ENCODE peak calls at places on chromosome 15, in six cellular contexts. One of them, this sample, is unnamed.

GRCh38 chr15:67899596-67900283 is 59.9 kb upstream of the RNU6-1 start:
- DNase-seq in ovary: no peak
- DNase-seq in lung: no peak
- DNase-seq in MG63: no peak
- DNase-seq in cardiac muscle cell: no peak
- DNase-seq in adipocyte: no peak
- DNase-seq in this sample: no peak

GRCh38 chr15:66673410-66674322 is 28.4 kb upstream of the SMAD6 start:
- DNase-seq in cardiac muscle cell: peak; percentile 77
- DNase-seq in lung: peak; percentile 38
- DNase-seq in MG63: no peak
- DNase-seq in ovary: no peak
- DNase-seq in adipocyte: no peak
- DNase-seq in this sample: no peak

GRCh38 chr15:80878242-80878866 is 99.2 kb downstream of the CEMIP start:
- DNase-seq in cardiac muscle cell: no peak
- DNase-seq in ovary: no peak
- DNase-seq in lung: no peak
- DNase-seq in MG63: no peak
- DNase-seq in adipocyte: peak; percentile 15
- DNase-seq in this sample: no peak

GRCh38 chr15:37678124-37678523 is 256.3 kb upstream of the TMCO5A start:
- DNase-seq in MG63: no peak
- DNase-seq in cardiac muscle cell: no peak
- DNase-seq in ovary: no peak
- DNase-seq in adipocyte: no peak
- DNase-seq in lung: no peak
- DNase-seq in this sample: no peak

GRCh38 chr15:88637841-88638625 is 783 bp upstream of the ISG20 start:
- DNase-seq in lung: no peak
- DNase-seq in ovary: no peak
- DNase-seq in MG63: no peak
- DNase-seq in cardiac muscle cell: no peak
- DNase-seq in adipocyte: no peak
- DNase-seq in this sample: no peak

GRCh38 chr15:60757273-60757672 is 278.3 kb upstream of the ICE2 start:
- DNase-seq in lung: no peak
- DNase-seq in MG63: no peak
- DNase-seq in ovary: no peak
- DNase-seq in cardiac muscle cell: no peak
- DNase-seq in adipocyte: no peak
- DNase-seq in this sample: no peak

GRCh38 chr15:71892335-71892734 is 82.0 kb downstream of the NR2E3 start:
- DNase-seq in lung: no peak
- DNase-seq in cardiac muscle cell: no peak
- DNase-seq in MG63: no peak
- DNase-seq in adipocyte: no peak
- DNase-seq in ovary: no peak
- DNase-seq in this sample: no peak

GRCh38 chr15:71686221-71687050 is 123.9 kb upstream of the NR2E3 start:
- DNase-seq in lung: no peak
- DNase-seq in adipocyte: no peak
- DNase-seq in ovary: no peak
- DNase-seq in cardiac muscle cell: no peak
- DNase-seq in MG63: no peak
- DNase-seq in this sample: no peak

GRCh38 chr15:51286816-51287215 is 51.6 kb downstream of the CYP19A1 start:
- DNase-seq in adipocyte: no peak
- DNase-seq in cardiac muscle cell: no peak
- DNase-seq in ovary: no peak
- DNase-seq in MG63: peak; percentile 4
- DNase-seq in lung: no peak
- DNase-seq in this sample: no peak

GRCh38 chr15:51629612-51630011 is 7.0 kb upstream of the DMXL2 start:
- DNase-seq in lung: peak; percentile 30
- DNase-seq in adipocyte: peak; percentile 29
- DNase-seq in MG63: no peak
- DNase-seq in ovary: no peak
- DNase-seq in cardiac muscle cell: peak; percentile 74
- DNase-seq in this sample: no peak

GRCh38 chr15:58457466-58457965 is 25.7 kb downstream of the LIPC start:
- DNase-seq in lung: no peak
- DNase-seq in cardiac muscle cell: peak; percentile 50
- DNase-seq in adipocyte: peak; percentile 58
- DNase-seq in ovary: no peak
- DNase-seq in MG63: peak; percentile 48
- DNase-seq in this sample: no peak

GRCh38 chr15:31235298-31236183 is 91.1 kb upstream of the KLF13 start:
- DNase-seq in MG63: no peak
- DNase-seq in adipocyte: peak; percentile 18
- DNase-seq in cardiac muscle cell: peak; percentile 75
- DNase-seq in lung: no peak
- DNase-seq in ovary: peak; percentile 80
- DNase-seq in this sample: no peak

GRCh38 chr15:65101418-65101890 is 13.5 kb downstream of the UBAP1L start:
- DNase-seq in ovary: peak; percentile 69
- DNase-seq in adipocyte: peak; percentile 62
- DNase-seq in MG63: peak; percentile 47
- DNase-seq in cardiac muscle cell: peak; percentile 82
- DNase-seq in lung: peak; percentile 77
- DNase-seq in this sample: no peak

GRCh38 chr15:85407421-85408269 is 27.2 kb downstream of the AKAP13 start:
- DNase-seq in adipocyte: peak; percentile 72
- DNase-seq in cardiac muscle cell: peak; percentile 76
- DNase-seq in MG63: peak; percentile 85
- DNase-seq in ovary: no peak
- DNase-seq in lung: peak; percentile 32
- DNase-seq in this sample: no peak

GRCh38 chr15:61062268-61062667 is 166.8 kb downstream of the RORA start:
- DNase-seq in cardiac muscle cell: no peak
- DNase-seq in lung: no peak
- DNase-seq in MG63: no peak
- DNase-seq in adipocyte: no peak
- DNase-seq in ovary: no peak
- DNase-seq in this sample: no peak

GRCh38 chr15:90583471-90584252 is 53.9 kb downstream of the CRTC3 start:
- DNase-seq in lung: no peak
- DNase-seq in cardiac muscle cell: no peak
- DNase-seq in ovary: no peak
- DNase-seq in MG63: no peak
- DNase-seq in adipocyte: no peak
- DNase-seq in this sample: no peak

GRCh38 chr15:64187396-64188191 is 24.8 kb upstream of the PPIB start:
- DNase-seq in lung: no peak
- DNase-seq in ovary: no peak
- DNase-seq in MG63: no peak
- DNase-seq in adipocyte: peak; percentile 25
- DNase-seq in cardiac muscle cell: no peak
- DNase-seq in this sample: no peak

GRCh38 chr15:62848631-62849050 is 193.9 kb upstream of the TPM1 start:
- DNase-seq in lung: no peak
- DNase-seq in MG63: no peak
- DNase-seq in cardiac muscle cell: peak; percentile 40
- DNase-seq in ovary: no peak
- DNase-seq in adipocyte: peak; percentile 36
- DNase-seq in this sample: no peak

GRCh38 chr15:70873232-70874054 is 18.8 kb downstream of the THAP10 start:
- DNase-seq in MG63: no peak
- DNase-seq in lung: no peak
- DNase-seq in ovary: no peak
- DNase-seq in adipocyte: no peak
- DNase-seq in cardiac muscle cell: no peak
- DNase-seq in this sample: no peak

GRCh38 chr15:49155834-49156627 is 632 bp upstream of the COPS2 start:
- DNase-seq in ovary: no peak
- DNase-seq in cardiac muscle cell: peak; percentile 44
- DNase-seq in adipocyte: peak; percentile 73
- DNase-seq in MG63: no peak
- DNase-seq in lung: no peak
- DNase-seq in this sample: no peak

GRCh38 chr15:29636140-29636539 is 186.1 kb downstream of the TJP1 start:
- DNase-seq in MG63: no peak
- DNase-seq in ovary: no peak
- DNase-seq in adipocyte: no peak
- DNase-seq in lung: peak; percentile 39
- DNase-seq in cardiac muscle cell: no peak
- DNase-seq in this sample: no peak

GRCh38 chr15:90648137-90649070 is 68.7 kb upstream of the BLM start:
- DNase-seq in cardiac muscle cell: peak; percentile 83
- DNase-seq in MG63: peak; percentile 34
- DNase-seq in adipocyte: peak; percentile 89
- DNase-seq in lung: peak; percentile 74
- DNase-seq in ovary: peak; percentile 64
- DNase-seq in this sample: peak; percentile 46

DNA sequence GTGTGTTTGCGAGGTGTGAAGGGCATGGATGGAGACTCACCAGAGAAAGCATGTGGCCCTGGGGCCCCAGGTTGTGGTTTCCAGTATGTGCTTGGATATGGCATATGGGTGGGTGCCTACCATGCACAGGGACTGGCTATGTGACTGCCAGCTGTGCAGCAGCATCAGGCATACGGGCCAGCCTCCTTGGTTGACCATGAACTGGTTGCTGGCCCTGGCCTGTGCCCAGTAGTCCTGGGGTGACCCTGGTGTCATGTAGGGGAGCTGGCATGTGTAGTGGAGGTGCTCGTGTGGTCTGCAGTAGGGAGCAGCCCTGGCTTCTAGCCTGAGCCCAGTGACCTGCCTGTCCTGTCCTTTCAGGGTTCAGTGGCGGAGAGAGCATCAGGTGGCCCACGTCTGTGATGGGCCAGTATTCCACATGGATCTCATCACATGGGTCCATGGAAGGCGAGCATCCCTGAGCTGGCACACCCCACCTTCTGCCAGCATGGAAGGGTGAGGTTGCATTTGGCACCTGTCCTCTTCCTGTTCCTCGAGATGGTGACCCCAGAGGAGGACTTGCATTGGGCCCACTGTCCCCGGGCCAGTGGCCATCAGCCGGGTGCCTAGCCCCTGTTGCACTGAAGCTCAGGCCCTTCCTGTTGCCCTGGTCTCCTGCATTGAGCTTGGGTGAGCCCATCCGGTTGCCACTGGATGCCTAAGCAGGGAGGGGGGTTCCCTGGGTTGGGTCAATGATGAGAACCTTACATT is 229.0 kb downstream of the SNRPN start:
- DNase-seq in cardiac muscle cell: no peak
- DNase-seq in ovary: peak; percentile 7
- DNase-seq in MG63: no peak
- DNase-seq in lung: no peak
- DNase-seq in adipocyte: no peak
- DNase-seq in this sample: no peak
- H3K9me3 ChIP-seq in cardiac muscle cell: no peaks in the 10 kb centered on the region
- H3K9me3 ChIP-seq in ovary: peaks cover 21% of the 10 kb centered on the region
- H3K9me3 ChIP-seq in MG63: no peaks in the 10 kb centered on the region
- H3K9me3 ChIP-seq in lung: peaks cover 81% of the 10 kb centered on the region
- H3K9me3 ChIP-seq in adipocyte: no peaks in the 10 kb centered on the region
- H3K9me3 ChIP-seq in this sample: no peaks in the 10 kb centered on the region

GRCh38 chr15:25051399-25052154 is 96.8 kb downstream of the SNRPN start:
- DNase-seq in adipocyte: no peak
- DNase-seq in lung: peak; percentile 21
- DNase-seq in ovary: no peak
- DNase-seq in cardiac muscle cell: no peak
- DNase-seq in MG63: no peak
- DNase-seq in this sample: no peak
- H3K9me3 ChIP-seq in adipocyte: peaks cover 98% of the 10 kb centered on the region
- H3K9me3 ChIP-seq in lung: peaks cover 80% of the 10 kb centered on the region
- H3K9me3 ChIP-seq in ovary: peaks cover 92% of the 10 kb centered on the region
- H3K9me3 ChIP-seq in cardiac muscle cell: peaks cover 7% of the 10 kb centered on the region
- H3K9me3 ChIP-seq in MG63: no peaks in the 10 kb centered on the region
- H3K9me3 ChIP-seq in this sample: peaks cover 53% of the 10 kb centered on the region

GRCh38 chr15:27744651-27745050 is 354.5 kb downstream of the OCA2 start:
- DNase-seq in MG63: no peak
- DNase-seq in adipocyte: no peak
- DNase-seq in cardiac muscle cell: no peak
- DNase-seq in ovary: no peak
- DNase-seq in lung: no peak
- DNase-seq in this sample: no peak
- H3K9me3 ChIP-seq in MG63: no peaks in the 10 kb centered on the region
- H3K9me3 ChIP-seq in adipocyte: no peaks in the 10 kb centered on the region
- H3K9me3 ChIP-seq in cardiac muscle cell: no peaks in the 10 kb centered on the region
- H3K9me3 ChIP-seq in ovary: no peaks in the 10 kb centered on the region
- H3K9me3 ChIP-seq in lung: peaks cover 8% of the 10 kb centered on the region
- H3K9me3 ChIP-seq in this sample: no peaks in the 10 kb centered on the region

GRCh38 chr15:100235030-100235617 is 106.7 kb downstream of the ADAMTS17 start:
- DNase-seq in adipocyte: no peak
- DNase-seq in MG63: no peak
- DNase-seq in lung: no peak
- DNase-seq in cardiac muscle cell: no peak
- DNase-seq in ovary: no peak
- DNase-seq in this sample: no peak
- H3K9me3 ChIP-seq in adipocyte: no peaks in the 10 kb centered on the region
- H3K9me3 ChIP-seq in MG63: no peaks in the 10 kb centered on the region
- H3K9me3 ChIP-seq in lung: peaks cover 6% of the 10 kb centered on the region
- H3K9me3 ChIP-seq in cardiac muscle cell: no peaks in the 10 kb centered on the region
- H3K9me3 ChIP-seq in ovary: no peaks in the 10 kb centered on the region
- H3K9me3 ChIP-seq in this sample: no peaks in the 10 kb centered on the region

GRCh38 chr15:100193277-100193860 is 148.4 kb downstream of the ADAMTS17 start:
- DNase-seq in lung: no peak
- DNase-seq in ovary: no peak
- DNase-seq in MG63: no peak
- DNase-seq in adipocyte: no peak
- DNase-seq in cardiac muscle cell: no peak
- DNase-seq in this sample: no peak
- H3K9me3 ChIP-seq in lung: no peaks in the 10 kb centered on the region
- H3K9me3 ChIP-seq in ovary: no peaks in the 10 kb centered on the region
- H3K9me3 ChIP-seq in MG63: no peaks in the 10 kb centered on the region
- H3K9me3 ChIP-seq in adipocyte: no peaks in the 10 kb centered on the region
- H3K9me3 ChIP-seq in cardiac muscle cell: no peaks in the 10 kb centered on the region
- H3K9me3 ChIP-seq in this sample: no peaks in the 10 kb centered on the region

GRCh38 chr15:25236861-25237155 is 202.0 kb downstream of the UBE3A start:
- DNase-seq in ovary: no peak
- DNase-seq in cardiac muscle cell: no peak
- DNase-seq in lung: no peak
- DNase-seq in MG63: no peak
- DNase-seq in adipocyte: no peak
- DNase-seq in this sample: no peak
- H3K9me3 ChIP-seq in ovary: peaks cover 8% of the 10 kb centered on the region
- H3K9me3 ChIP-seq in cardiac muscle cell: no peaks in the 10 kb centered on the region
- H3K9me3 ChIP-seq in lung: peaks cover 80% of the 10 kb centered on the region
- H3K9me3 ChIP-seq in MG63: no peaks in the 10 kb centered on the region
- H3K9me3 ChIP-seq in adipocyte: no peaks in the 10 kb centered on the region
- H3K9me3 ChIP-seq in this sample: no peaks in the 10 kb centered on the region

DNA sequence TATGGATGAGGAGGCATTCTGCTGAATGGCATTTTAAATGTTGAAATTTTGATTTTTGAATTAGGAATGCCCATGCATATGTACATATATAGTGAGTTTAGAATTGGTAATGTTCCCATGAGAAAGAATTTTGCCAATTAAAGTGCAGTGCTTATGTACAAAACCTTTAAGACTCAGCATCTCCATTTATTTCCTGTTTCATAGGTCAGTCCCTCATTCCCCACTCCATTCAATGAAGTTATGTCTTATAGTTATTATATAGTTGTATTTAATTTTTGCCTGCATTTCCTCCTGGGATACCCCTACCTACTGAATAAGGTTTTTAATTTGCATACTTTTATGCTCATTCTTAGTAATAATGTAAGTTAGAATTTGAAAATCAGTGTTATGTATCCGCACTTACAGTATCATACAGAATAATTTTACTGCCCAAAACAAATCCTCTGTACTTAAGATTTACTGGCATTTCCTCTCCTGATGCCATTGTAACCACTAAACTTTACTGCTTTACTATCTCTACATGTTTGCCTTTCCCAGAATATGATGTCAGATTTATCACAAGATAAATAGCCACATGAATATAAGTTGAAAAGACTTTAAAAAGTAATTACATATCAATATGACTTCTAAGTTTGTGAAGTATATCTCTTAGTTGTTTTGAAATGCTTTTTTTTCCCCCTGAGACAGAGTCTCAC is 389.1 kb upstream of the NDN start:
- DNase-seq in adipocyte: no peak
- DNase-seq in cardiac muscle cell: no peak
- DNase-seq in MG63: no peak
- DNase-seq in lung: no peak
- DNase-seq in ovary: no peak
- DNase-seq in this sample: no peak
- H3K9me3 ChIP-seq in adipocyte: peaks cover 8% of the 10 kb centered on the region
- H3K9me3 ChIP-seq in cardiac muscle cell: no peaks in the 10 kb centered on the region
- H3K9me3 ChIP-seq in MG63: no peaks in the 10 kb centered on the region
- H3K9me3 ChIP-seq in lung: peaks cover 10% of the 10 kb centered on the region
- H3K9me3 ChIP-seq in ovary: no peaks in the 10 kb centered on the region
- H3K9me3 ChIP-seq in this sample: no peaks in the 10 kb centered on the region

This sample was measured in T-helper 17 cell.